ENCODE peak calls at places on chromosomes 5 and 9, in nine cellular contexts. X is mesenteric fat pad, J is OCI-LY7, T is HTR-8/SVneo, P is fibroblast of villous mesenchyme, W is smooth muscle cell of the brain vasculature, F is LoVo, R is T-helper 2 cell, U is hypothalamus. V is an unnamed sample.

GRCh38 chr5:15103130-15103529 is 231.6 kb upstream of the ANKH start:
- DNase-seq in R (no peak), J (no peak), T (no peak), U (no peak), P (peak), W (no peak), F (no peak), X (no peak), V (no peak)

GRCh38 chr9:15743512-15743911 is 190.7 kb downstream of the CCDC171 start:
- DNase-seq in T (no peak), R (no peak), X (no peak), U (no peak), F (no peak), P (no peak), J (no peak), W (no peak), V (no peak)

GRCh38 chr5:153972240-153972639 is 66.5 kb downstream of the FAM114A2 start:
- DNase-seq in U (no peak), P (no peak), X (no peak), T (no peak), R (no peak), F (no peak), W (no peak), J (no peak), V (no peak)

GRCh38 chr5:141615991-141616715 is 2.6 kb downstream of the DIAPH1 start:
- DNase-seq in W (no peak), T (no peak), U (no peak), P (no peak), X (no peak), F (no peak), J (no peak), R (no peak), V (no peak)

GRCh38 chr5:147693238-147693637 is 89.3 kb downstream of the JAKMIP2 start:
- DNase-seq in U (no peak), R (no peak), P (no peak), T (no peak), X (no peak), J (no peak), F (no peak), W (no peak), V (no peak)

GRCh38 chr5:139272471-139273321 is 20.8 kb upstream of the MATR3 start:
- DNase-seq in P (peak), F (peak), T (peak), W (no peak), X (no peak), J (peak), U (no peak), R (no peak), V (no peak)

GRCh38 chr5:11524188-11524587 is 380.1 kb downstream of the CTNND2 start:
- DNase-seq in T (no peak), X (no peak), F (no peak), U (no peak), R (no peak), W (no peak), P (no peak), J (no peak), V (no peak)

GRCh38 chr5:95903838-95904237 is 57.8 kb downstream of the ELL2 start:
- DNase-seq in U (no peak), P (no peak), T (no peak), X (no peak), R (no peak), F (no peak), W (no peak), J (no peak), V (no peak)

GRCh38 chr5:20276061-20276958 is 288.3 kb upstream of the CDH18 start:
- DNase-seq in F (peak), W (no peak), R (no peak), U (no peak), J (no peak), X (no peak), P (peak), T (peak), V (no peak)

GRCh38 chr5:143078321-143078720 is 308.1 kb downstream of the ARHGAP26 start:
- DNase-seq in T (no peak), J (no peak), U (no peak), P (no peak), X (no peak), R (no peak), W (no peak), F (no peak), V (no peak)

GRCh38 chr5:115585265-115585664 is 17.0 kb downstream of the TICAM2 start:
- DNase-seq in U (no peak), P (no peak), T (no peak), F (no peak), W (no peak), J (no peak), R (no peak), X (no peak), V (no peak)

GRCh38 chr5:5203441-5203840 is 63.3 kb downstream of the ADAMTS16 start:
- DNase-seq in U (no peak), T (no peak), F (no peak), J (no peak), P (no peak), R (no peak), W (no peak), X (no peak), V (no peak)

GRCh38 chr9:83299556-83299955 is 236.6 kb upstream of the RASEF start:
- DNase-seq in F (peak), J (no peak), T (peak), X (no peak), W (no peak), U (no peak), P (peak), R (no peak), V (no peak)

GRCh38 chr5:15008476-15008875 is 136.9 kb upstream of the ANKH start:
- DNase-seq in X (peak), U (no peak), F (peak), J (no peak), R (no peak), W (peak), T (peak), P (peak), V (peak)

GRCh38 chr5:136330353-136330913 is 34.9 kb downstream of the TRPC7 start:
- DNase-seq in T (no peak), J (no peak), W (no peak), F (no peak), X (no peak), U (no peak), P (no peak), R (no peak), V (no peak)

GRCh38 chr5:72079288-72079687 is 28.0 kb upstream of the MAP1B start:
- DNase-seq in U (no peak), F (no peak), W (no peak), X (no peak), J (no peak), T (peak), P (no peak), R (no peak), V (no peak)

GRCh38 chr5:94544031-94544650 is 74.3 kb downstream of the KIAA0825 start:
- DNase-seq in X (no peak), F (no peak), U (no peak), R (no peak), P (peak), T (no peak), W (no peak), J (no peak), V (no peak)

GRCh38 chr5:62486672-62487071 is 74.1 kb downstream of the IPO11 start:
- DNase-seq in F (no peak), P (peak), J (no peak), X (no peak), R (no peak), U (no peak), W (no peak), T (peak), V (no peak)

GRCh38 chr9:20980713-20981481 is 50.5 kb downstream of the HACD4 start:
- DNase-seq in R (no peak), P (peak), T (no peak), W (peak), F (no peak), J (peak), U (no peak), X (no peak), V (no peak)

GRCh38 chr9:16575142-16575877 is 295.2 kb downstream of the BNC2 start:
- DNase-seq in R (no peak), X (no peak), J (no peak), P (peak), W (no peak), F (no peak), T (no peak), U (no peak), V (no peak)

GRCh38 chr9:93093081-93093448 is 3.0 kb upstream of the CARD19 start:
- DNase-seq in J (no peak), T (no peak), U (no peak), W (no peak), F (no peak), R (no peak), X (no peak), P (peak), V (peak)

GRCh38 chr9:22169732-22170131 is 160.6 kb upstream of the CDKN2B start:
- DNase-seq in X (no peak), R (no peak), P (no peak), J (peak), F (no peak), U (no peak), T (no peak), W (no peak), V (no peak)

GRCh38 chr5:10592598-10592997 is 28.7 kb downstream of the ANKRD33B start:
- DNase-seq in R (no peak), J (no peak), P (no peak), X (peak), F (no peak), U (no peak), W (no peak), T (no peak), V (no peak)

GRCh38 chr5:167661605-167662004 is 629.8 kb upstream of the WWC1 start:
- DNase-seq in J (no peak), W (no peak), X (no peak), T (no peak), F (no peak), R (no peak), P (no peak), U (no peak), V (no peak)

GRCh38 chr5:14063117-14063516 is 80.0 kb upstream of the TRIO start:
- DNase-seq in F (no peak), J (no peak), W (no peak), T (no peak), X (no peak), P (no peak), U (no peak), R (no peak), V (no peak)

GRCh38 chr5:158264264-158264663 is 405.3 kb upstream of the CLINT1 start:
- DNase-seq in J (no peak), U (no peak), W (no peak), R (no peak), F (no peak), T (no peak), P (no peak), X (no peak), V (no peak)

GRCh38 chr5:132770476-132771159 is 6.4 kb downstream of the SEPTIN8 start:
- DNase-seq in P (no peak), X (peak), J (no peak), F (no peak), U (no peak), W (no peak), T (no peak), R (no peak), V (peak)

GRCh38 chr5:32096891-32097592 is 77.1 kb downstream of the GOLPH3 start:
- DNase-seq in F (no peak), U (no peak), J (no peak), P (no peak), R (no peak), X (peak), T (no peak), W (peak), V (no peak)

GRCh38 chr9:27856054-27856453 is 282.8 kb upstream of the C9orf72 start:
- DNase-seq in T (no peak), J (no peak), F (no peak), X (no peak), W (no peak), R (no peak), U (no peak), P (no peak), V (no peak)

GRCh38 chr5:174119386-174119785 is 73.9 kb downstream of the NSG2 start:
- DNase-seq in F (no peak), T (no peak), X (no peak), U (peak), P (no peak), W (no peak), J (no peak), R (no peak), V (no peak)

GRCh38 chr9:78470741-78471140 is 173.8 kb downstream of the PSAT1 start:
- DNase-seq in R (no peak), X (no peak), J (no peak), T (no peak), U (no peak), P (no peak), F (no peak), W (no peak), V (no peak)

GRCh38 chr5:58860680-58861079 is 277.8 kb downstream of the RAB3C start:
- DNase-seq in W (no peak), T (no peak), J (no peak), F (no peak), U (no peak), P (peak), R (no peak), X (no peak), V (no peak)

GRCh38 chr9:112112519-112112918 is 62.6 kb downstream of the SUSD1 start:
- DNase-seq in F (peak), J (no peak), W (no peak), P (peak), X (no peak), U (no peak), R (no peak), T (peak), V (no peak)

GRCh38 chr5:14735944-14736343 is 71.4 kb downstream of the OTULIN start:
- DNase-seq in P (no peak), W (no peak), J (no peak), T (no peak), X (no peak), R (no peak), F (no peak), U (peak), V (no peak)

GRCh38 chr9:99272866-99273265 is 50.8 kb downstream of the SEC61B start:
- DNase-seq in X (no peak), U (no peak), P (no peak), F (no peak), R (no peak), J (no peak), W (no peak), T (no peak), V (no peak)

GRCh38 chr5:148443998-148444397 is 60.2 kb downstream of the FBXO38 start:
- DNase-seq in R (no peak), P (peak), J (peak), F (peak), W (peak), X (no peak), T (peak), U (peak), V (no peak)

GRCh38 chr5:17882760-17883488 is 248.7 kb downstream of the TAF11L14 start:
- DNase-seq in R (no peak), F (peak), J (no peak), T (no peak), X (no peak), P (no peak), W (no peak), U (no peak), V (no peak)

GRCh38 chr5:149424371-149425315 is 45.6 kb upstream of the IL17B start:
- DNase-seq in U (no peak), R (no peak), W (no peak), J (no peak), F (no peak), T (no peak), P (peak), X (no peak), V (no peak)